ENCODE peak calls at places on chromosomes 1 and 21, in six cellular contexts. X, U, G, R, A and L are unnamed samples.

GRCh38 chr21:25550805-25551204 is 56.5 kb downstream of the MRPL39 start:
- DNase-seq in U (no peak), G (no peak), X (no peak), R (no peak), A (no peak), L (no peak)

GRCh38 chr1:202164271-202165037 is 4.1 kb upstream of the PTPN7 start:
- DNase-seq in X (no peak), U (peak), G (peak), A (no peak), R (no peak), L (peak)

GRCh38 chr1:33378976-33379375 is 51.9 kb downstream of the PHC2 start:
- DNase-seq in G (peak), A (no peak), X (no peak), U (no peak), R (no peak), L (no peak)

GRCh38 chr21:28104346-28104745 is 888.3 kb downstream of the LTN1 start:
- DNase-seq in U (no peak), X (no peak), R (no peak), A (no peak), G (no peak), L (no peak)

GRCh38 chr1:233367057-233367759 is 39.7 kb downstream of the MAP3K21 start:
- DNase-seq in U (no peak), X (no peak), G (no peak), A (peak), R (no peak), L (no peak)

GRCh38 chr1:167683641-167684502 is 37.9 kb upstream of the MPZL1 start:
- DNase-seq in A (no peak), R (no peak), U (no peak), G (no peak), X (peak), L (no peak)

GRCh38 chr1:219537182-219537581 is 75.7 kb downstream of the ZC3H11B start:
- DNase-seq in U (no peak), G (no peak), R (no peak), A (no peak), X (no peak), L (no peak)

GRCh38 chr1:208036177-208036808 is 125.4 kb upstream of the CD34 start:
- DNase-seq in U (no peak), X (no peak), G (peak), R (no peak), A (no peak), L (no peak)

GRCh38 chr1:151815716-151816327 is 10.6 kb upstream of the LINGO4 start:
- DNase-seq in R (no peak), G (no peak), X (no peak), A (no peak), U (no peak), L (no peak)

GRCh38 chr1:109239580-109240068 is 9.7 kb upstream of the CELSR2 start:
- DNase-seq in A (no peak), G (peak), X (no peak), U (no peak), R (no peak), L (peak)

GRCh38 chr1:30085814-30086770 is 637.3 kb downstream of the MATN1 start:
- DNase-seq in X (no peak), G (peak), U (peak), A (no peak), R (no peak), L (peak)

GRCh38 chr1:207964195-207964966 is 53.5 kb upstream of the CD34 start:
- DNase-seq in X (no peak), G (no peak), R (no peak), U (no peak), A (no peak), L (no peak)

GRCh38 chr1:45012639-45013278 is 705 bp downstream of the UROD start:
- DNase-seq in R (peak), U (peak), G (no peak), A (peak), X (peak), L (peak)

GRCh38 chr1:170790651-170791071 is 126.7 kb downstream of the PRRX1 start:
- DNase-seq in U (no peak), X (peak), R (no peak), G (no peak), A (no peak), L (no peak)

GRCh38 chr1:3518256-3518655 is 63.8 kb downstream of the ARHGEF16 start:
- DNase-seq in A (no peak), X (no peak), G (no peak), R (no peak), U (peak), L (peak)

GRCh38 chr1:202162049-202162417 is 1.6 kb upstream of the PTPN7 start:
- DNase-seq in A (no peak), U (peak), G (peak), X (no peak), R (no peak), L (no peak)

GRCh38 chr1:168709407-168709891 is 19.6 kb downstream of the DPT start:
- DNase-seq in G (no peak), A (peak), U (no peak), X (no peak), R (no peak), L (no peak)

GRCh38 chr1:52691856-52692255 is 6.3 kb downstream of the COA7 start:
- DNase-seq in G (no peak), R (no peak), A (no peak), X (no peak), U (no peak), L (no peak)

GRCh38 chr1:50977575-50978143 is 7.6 kb downstream of the CDKN2C start:
- DNase-seq in R (peak), G (no peak), X (no peak), A (no peak), U (no peak), L (peak)

GRCh38 chr1:66316464-66317155 is 217.3 kb upstream of the SGIP1 start:
- DNase-seq in A (no peak), X (no peak), R (peak), U (no peak), G (no peak), L (no peak)

GRCh38 chr1:12447301-12447700 is 170.7 kb downstream of the DHRS3 start:
- DNase-seq in G (no peak), R (no peak), A (no peak), X (no peak), U (no peak), L (no peak)

GRCh38 chr1:29883360-29883759 is 647.0 kb downstream of the PTPRU start:
- DNase-seq in A (no peak), G (no peak), X (no peak), U (no peak), R (no peak), L (no peak)

GRCh38 chr1:21911205-21912001 is 25.7 kb downstream of the HSPG2 start:
- DNase-seq in R (no peak), A (no peak), G (no peak), X (no peak), U (no peak), L (peak)

GRCh38 chr1:11355594-11356467 is 82.8 kb downstream of the UBIAD1 start:
- DNase-seq in G (no peak), R (no peak), U (no peak), X (no peak), A (no peak), L (no peak)

GRCh38 chr1:38800720-38801671 is 58.6 kb downstream of the RRAGC start:
- DNase-seq in X (no peak), U (no peak), A (no peak), R (no peak), G (no peak), L (no peak)

GRCh38 chr1:17759114-17759513 is 4.0 kb downstream of the ACTL8 start:
- DNase-seq in G (peak), R (no peak), A (peak), X (no peak), U (peak), L (peak)

GRCh38 chr21:23218667-23219066 is 2220.5 kb downstream of the NCAM2 start:
- DNase-seq in X (no peak), A (no peak), G (no peak), U (no peak), R (no peak), L (no peak)

GRCh38 chr1:184770176-184770575 is 15.5 kb upstream of the EDEM3 start:
- DNase-seq in G (no peak), X (no peak), A (no peak), U (no peak), R (peak), L (no peak)

GRCh38 chr1:53162621-53163020 is 20.2 kb upstream of the SLC1A7 start:
- DNase-seq in U (no peak), A (no peak), X (no peak), G (no peak), R (no peak), L (no peak)

GRCh38 chr1:245512980-245513578 is 358.3 kb downstream of the KIF26B start:
- DNase-seq in A (no peak), X (no peak), R (peak), G (peak), U (no peak), L (no peak)

GRCh38 chr1:235409045-235409820 is 42.0 kb downstream of the TBCE start:
- DNase-seq in A (no peak), X (no peak), G (no peak), U (no peak), R (no peak), L (no peak)

GRCh38 chr1:44408181-44409018 is 3.3 kb downstream of the RNF220 start:
- DNase-seq in G (no peak), A (no peak), R (no peak), X (no peak), U (peak), L (peak)

GRCh38 chr1:175822575-175822974 is 79.2 kb upstream of the TNR start:
- DNase-seq in X (no peak), R (no peak), G (no peak), U (no peak), A (no peak), L (no peak)

GRCh38 chr1:10813801-10814200 is 17.4 kb upstream of the CASZ1 start:
- DNase-seq in A (no peak), R (no peak), X (no peak), U (no peak), G (no peak), L (no peak)

GRCh38 chr1:42676534-42677087 is 5.6 kb upstream of the YBX1 start:
- DNase-seq in A (no peak), G (no peak), R (no peak), U (no peak), X (no peak), L (no peak)

GRCh38 chr1:204343247-204343646 is 16.5 kb downstream of the PLEKHA6 start:
- DNase-seq in G (no peak), A (no peak), U (no peak), X (no peak), R (no peak), L (no peak)

GRCh38 chr1:3353901-3354300 is 100.6 kb upstream of the ARHGEF16 start:
- DNase-seq in A (no peak), U (no peak), X (no peak), R (no peak), G (no peak), L (no peak)

GRCh38 chr1:36942093-36942492 is 92.2 kb downstream of the GRIK3 start:
- DNase-seq in R (no peak), U (no peak), X (no peak), G (no peak), A (no peak), L (no peak)

GRCh38 chr1:154276797-154277196 is 4.4 kb downstream of the HAX1 start:
- DNase-seq in X (no peak), R (no peak), G (peak), U (peak), A (no peak), L (no peak)